ENCODE peak calls at places on chromosomes 5 and 9, in six cellular contexts. S is stomach, I is gastrocnemius medialis, H is sigmoid colon, D is ovary, C is breast epithelium. M is an unnamed sample.
A peak's percentile ranks its signal among the peaks of the same experiment; 100 is the strongest.

GRCh38 chr9:16266648-16267276 is 603.7 kb downstream of the BNC2 start:
- DNase-seq in S (no peak), I (no peak), H (no peak), D (no peak), C (no peak), M (no peak)

GRCh38 chr9:108162664-108163063 is 673.1 kb upstream of the KLF4 start:
- DNase-seq in S (no peak), I (no peak), H (no peak), D (no peak), C (no peak), M (no peak)

GRCh38 chr5:53431665-53432064 is 48.8 kb upstream of the FST start:
- DNase-seq in S (no peak), I (no peak), H (no peak), D (no peak), C (no peak), M (no peak)

GRCh38 chr9:6106576-6107339 is 91.3 kb upstream of the RANBP6 start:
- DNase-seq in S (no peak), I (peak; percentile 7), H (no peak), D (no peak), C (no peak), M (no peak)

GRCh38 chr9:92359380-92360007 is 33.7 kb downstream of the CENPP start:
- DNase-seq in S (no peak), I (no peak), H (no peak), D (no peak), C (no peak), M (no peak)

GRCh38 chr5:155489949-155490348 is 476.4 kb downstream of the KIF4B start:
- DNase-seq in S (no peak), I (no peak), H (no peak), D (no peak), C (no peak), M (no peak)

GRCh38 chr9:106758911-106759310 is 104.1 kb upstream of the ZNF462 start:
- DNase-seq in S (no peak), I (no peak), H (no peak), D (no peak), C (no peak), M (no peak)

GRCh38 chr9:36011379-36011778 is 25.3 kb upstream of the RECK start:
- DNase-seq in S (no peak), I (no peak), H (no peak), D (no peak), C (no peak), M (no peak)

GRCh38 chr5:97986069-97986468 is 787.4 kb upstream of the RGMB start:
- DNase-seq in S (no peak), I (no peak), H (no peak), D (no peak), C (no peak), M (no peak)

GRCh38 chr5:170219615-170220014 is 13.2 kb upstream of the C5orf58 start:
- DNase-seq in S (no peak), I (no peak), H (no peak), D (no peak), C (no peak), M (no peak)

GRCh38 chr5:155260798-155261197 is 247.2 kb downstream of the KIF4B start:
- DNase-seq in S (no peak), I (no peak), H (no peak), D (no peak), C (no peak), M (no peak)

GRCh38 chr5:107671742-107672211 is 1.0 kb upstream of the EFNA5 start:
- DNase-seq in S (no peak), I (no peak), H (no peak), D (no peak), C (peak; percentile 31), M (no peak)

GRCh38 chr5:79932510-79933504 is 58.3 kb downstream of the MTX3 start:
- DNase-seq in S (no peak), I (no peak), H (no peak), D (no peak), C (no peak), M (no peak)

GRCh38 chr9:20873240-20873860 is 158.1 kb downstream of the HACD4 start:
- DNase-seq in S (no peak), I (no peak), H (no peak), D (no peak), C (no peak), M (no peak)

GRCh38 chr5:75471193-75471592 is 40.2 kb downstream of the CERT1 start:
- DNase-seq in S (no peak), I (no peak), H (no peak), D (no peak), C (no peak), M (no peak)

GRCh38 chr5:73450672-73451217 is 2.2 kb upstream of the FOXD1 start:
- DNase-seq in S (no peak), I (no peak), H (no peak), D (no peak), C (no peak), M (no peak)

GRCh38 chr5:151952233-151952632 is 27.6 kb upstream of the GLRA1 start:
- DNase-seq in S (no peak), I (no peak), H (no peak), D (no peak), C (no peak), M (no peak)

GRCh38 chr5:175663191-175664184 is 5.6 kb downstream of the HRH2 start:
- DNase-seq in S (peak; percentile 56), I (no peak), H (no peak), D (no peak), C (no peak), M (no peak)

GRCh38 chr9:114053246-114054005 is 24.7 kb downstream of the AMBP start:
- DNase-seq in S (peak; percentile 45), I (no peak), H (no peak), D (peak; percentile 2), C (peak; percentile 20), M (peak; percentile 61)

GRCh38 chr9:114051706-114052105 is 26.4 kb downstream of the AMBP start:
- DNase-seq in S (no peak), I (no peak), H (no peak), D (peak; percentile 3), C (no peak), M (peak; percentile 46)

GRCh38 chr9:114056527-114056926 is 21.6 kb downstream of the AMBP start:
- DNase-seq in S (no peak), I (no peak), H (no peak), D (no peak), C (no peak), M (no peak)

GRCh38 chr9:114055061-114055460 is 23.0 kb downstream of the AMBP start:
- DNase-seq in S (no peak), I (no peak), H (no peak), D (no peak), C (no peak), M (peak; percentile 42)

DNA sequence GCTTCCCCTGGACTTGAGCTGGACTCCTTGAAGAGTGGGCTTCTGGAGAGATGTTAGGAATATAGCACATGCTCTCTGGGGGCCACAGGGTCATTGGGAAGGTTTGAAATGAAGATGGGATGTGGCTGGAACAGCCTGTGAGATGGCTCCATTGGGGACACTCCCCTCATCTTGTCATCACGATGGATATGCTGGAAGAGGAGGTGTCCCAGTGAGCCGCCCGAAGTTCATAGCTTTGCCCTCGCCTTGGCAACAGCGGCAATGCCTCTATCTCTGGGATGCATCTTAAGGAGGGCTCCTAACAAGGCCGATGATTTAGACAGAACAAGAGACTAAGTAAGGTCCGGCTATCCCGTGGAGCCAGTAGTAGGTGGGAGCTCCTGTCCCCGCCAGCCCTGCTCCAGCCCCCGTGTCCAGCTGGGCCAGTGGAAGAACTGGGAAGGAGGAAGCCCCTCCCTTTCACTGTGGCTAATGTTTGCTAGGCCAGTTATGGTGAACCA is 23.9 kb downstream of the AMBP start:
- DNase-seq in S (no peak), I (no peak), H (no peak), D (peak; percentile 3), C (no peak), M (peak; percentile 48)
- TF ChIP-seq CTCF in S (no peak), I (no peak), H (no peak), D (no peak), C (no peak), M (no peak)

DNA sequence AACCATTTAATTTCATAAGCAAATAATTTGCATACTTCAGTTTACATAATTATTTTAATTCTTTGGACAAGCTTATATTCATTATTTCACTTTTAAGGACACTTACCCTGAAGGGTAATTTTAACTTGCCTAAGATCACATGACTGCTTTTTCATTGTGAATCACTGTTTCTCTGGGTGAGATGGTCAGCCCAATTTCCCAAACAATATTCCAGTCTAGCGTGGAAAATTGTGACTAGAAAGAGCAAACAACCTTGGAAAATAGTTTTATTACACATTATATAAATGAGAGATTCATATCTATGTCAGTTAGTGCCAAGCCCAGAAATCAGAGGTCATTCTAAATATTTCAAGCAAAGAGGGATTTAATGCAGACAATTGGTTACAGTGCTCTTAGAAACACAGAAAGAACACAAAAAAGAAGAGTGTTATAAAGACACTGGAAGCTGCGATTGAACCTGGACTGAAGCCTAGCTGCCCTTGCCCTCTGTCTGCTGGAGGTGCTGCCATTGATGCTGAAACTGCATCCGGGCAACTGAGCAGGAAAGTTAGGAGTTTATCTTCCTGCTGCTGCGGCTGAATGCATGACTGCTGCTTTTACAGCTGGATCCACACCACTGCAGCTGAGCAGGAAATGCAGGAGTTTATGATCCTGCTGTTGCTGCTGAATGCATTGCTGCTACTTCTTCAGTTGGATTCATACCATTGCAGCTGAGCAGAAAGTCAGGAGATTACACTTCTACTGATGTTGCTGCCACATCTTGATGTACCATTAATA is 21.6 kb upstream of the JAKMIP2 start:
- DNase-seq in S (no peak), I (no peak), H (no peak), D (no peak), C (no peak), M (no peak)
- H3K4me3 ChIP-seq in S (no peak overlapping the region), I (no peak overlapping the region), H (no peak overlapping the region), D (no peak overlapping the region), C (no peak overlapping the region), M (no peak overlapping the region)

DNA sequence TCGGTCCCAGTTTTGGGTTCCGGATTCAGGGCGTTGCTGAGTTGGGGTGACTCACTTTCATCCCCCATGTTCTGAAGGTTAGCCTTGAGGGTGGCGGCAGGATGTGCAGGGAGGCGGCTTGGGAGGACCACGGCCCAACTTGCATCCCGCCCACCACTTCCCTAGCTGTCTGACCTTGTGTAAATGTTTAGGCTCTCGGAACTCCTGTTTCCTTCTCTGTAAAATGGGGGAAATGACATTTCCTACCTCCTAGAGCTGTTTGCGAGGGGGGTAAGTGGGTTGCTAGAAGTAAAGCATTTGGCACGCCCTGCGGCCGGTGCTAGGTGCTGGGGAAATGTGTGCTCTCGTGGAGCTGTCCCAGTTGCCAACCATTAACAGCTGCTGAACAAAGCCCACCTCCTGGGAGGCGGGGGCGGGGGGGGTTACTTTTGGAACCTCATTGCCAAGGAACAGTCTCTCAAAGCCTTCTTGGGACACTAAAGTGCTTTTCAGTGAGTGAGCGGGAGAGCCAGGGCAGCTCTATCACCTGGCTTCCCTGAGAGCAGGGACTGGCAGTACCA is 27.5 kb downstream of the PTGES2 start:
- DNase-seq in S (no peak), I (no peak), H (no peak), D (no peak), C (no peak), M (peak; percentile 67)
- TF ChIP-seq POLR2A in S (no peak), I (no peak), H (no peak), D (no peak), C (no peak), M (no peak)

DNA sequence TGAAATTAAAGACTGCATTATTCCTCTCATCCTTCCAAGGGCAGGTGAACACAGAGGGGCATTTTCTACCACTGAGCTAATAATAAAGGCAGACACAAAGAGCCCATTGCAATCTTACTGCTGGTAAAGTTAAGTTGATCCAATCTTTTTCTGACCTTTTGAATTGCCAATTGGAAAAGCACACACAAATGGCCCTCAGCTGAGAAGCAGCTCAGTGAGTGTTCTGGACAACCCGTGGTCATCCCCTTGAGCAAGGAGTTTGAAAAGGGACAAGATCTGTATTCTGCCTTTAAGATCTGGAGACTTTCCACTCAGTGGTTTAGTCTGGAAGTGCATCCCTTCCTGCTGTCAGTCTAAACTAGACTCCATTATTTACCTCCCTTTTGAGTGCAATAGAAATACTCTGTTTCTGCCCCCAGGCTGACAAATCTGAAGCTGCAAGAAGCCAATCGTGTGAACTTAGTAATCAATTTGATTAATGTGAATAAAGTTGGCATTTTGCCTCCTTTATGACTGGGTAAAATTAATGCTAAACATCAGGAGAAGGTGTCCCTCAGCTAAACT is 835.7 kb downstream of the MAT2B start:
- DNase-seq in S (no peak), I (no peak), H (no peak), D (no peak), C (no peak), M (no peak)
- TF ChIP-seq CTCF in S (no peak), I (no peak), H (no peak), D (no peak), C (no peak), M (no peak)

M was measured in suprapubic skin.